ENCODE peak calls at places on chromosomes 6 and 20, in eight cellular contexts. P is cardiac fibroblast; O is bronchial epithelial cell; Z is CD4-positive, alpha-beta T cell; X is psoas muscle; L is lower lobe of right lung; N is Calu3; U is body of pancreas. V is an unnamed sample.
A peak's percentile ranks its signal among the peaks of the same experiment; 100 is the strongest.

GRCh38 chr6:108560463-108561308 is at the start of gene FOXO3:
- DNase-seq in O (peak; percentile 74), U (peak; percentile 96), Z (peak; percentile 41), X (peak; percentile 92), N (peak; percentile 94), P (peak; percentile 96), L (peak; percentile 96), V (peak; percentile 68)

GRCh38 chr6:4511626-4512010 is 264.6 kb upstream of the CDYL start:
- DNase-seq in L (no peak), O (no peak), X (no peak), P (no peak), Z (no peak), U (no peak), N (no peak), V (no peak)

GRCh38 chr6:142844065-142844755 is 100.8 kb downstream of the HIVEP2 start:
- DNase-seq in X (no peak), N (no peak), L (no peak), U (no peak), Z (no peak), P (no peak), O (no peak), V (no peak)

GRCh38 chr6:83369692-83370091 is 61.2 kb downstream of the ME1 start:
- DNase-seq in L (no peak), Z (no peak), O (no peak), X (no peak), P (no peak), U (no peak), N (no peak), V (no peak)

GRCh38 chr6:53809691-53810090 is 14.9 kb downstream of the LRRC1 start:
- DNase-seq in O (no peak), Z (no peak), X (no peak), L (no peak), U (no peak), N (no peak), P (no peak), V (no peak)

GRCh38 chr6:10404799-10405524 is 9.9 kb downstream of the TFAP2A start:
- DNase-seq in O (peak; percentile 41), U (no peak), L (no peak), Z (no peak), N (peak; percentile 11), P (no peak), X (no peak), V (no peak)

GRCh38 chr6:62623851-62624532 is 338.0 kb upstream of the KHDRBS2 start:
- DNase-seq in L (no peak), N (no peak), P (no peak), O (peak; percentile 17), Z (no peak), X (no peak), U (no peak), V (no peak)

GRCh38 chr20:46683939-46684750 is 5.1 kb downstream of the TP53RK start:
- DNase-seq in U (peak; percentile 77), X (peak; percentile 42), L (peak; percentile 68), Z (no peak), P (peak; percentile 70), O (peak; percentile 74), N (no peak), V (peak; percentile 76)

GRCh38 chr20:61120595-61121515 is 131.2 kb upstream of the CDH4 start:
- DNase-seq in U (peak; percentile 57), L (no peak), N (peak; percentile 66), Z (no peak), P (peak; percentile 20), O (peak; percentile 50), X (no peak), V (peak; percentile 47)

GRCh38 chr6:11381801-11382513 is 149.5 kb upstream of the NEDD9 start:
- DNase-seq in Z (peak; percentile 52), P (no peak), N (no peak), L (peak; percentile 64), U (no peak), O (no peak), X (no peak), V (no peak)

GRCh38 chr6:110067837-110068591 is 89.9 kb downstream of the GPR6 start:
- DNase-seq in Z (no peak), X (no peak), P (peak; percentile 14), O (no peak), U (no peak), N (no peak), L (no peak), V (no peak)

GRCh38 chr20:51187318-51187717 is 164.4 kb upstream of the KCNG1 start:
- DNase-seq in X (no peak), L (no peak), N (no peak), U (no peak), Z (no peak), O (no peak), P (no peak), V (no peak)

GRCh38 chr6:137602311-137602710 is 108.1 kb upstream of the OLIG3 start:
- DNase-seq in U (no peak), Z (no peak), L (no peak), O (no peak), N (no peak), X (no peak), P (no peak), V (no peak)

GRCh38 chr6:14818422-14818884 is 427.4 kb upstream of the JARID2 start:
- DNase-seq in P (peak; percentile 60), Z (no peak), N (no peak), O (no peak), L (no peak), X (no peak), U (peak; percentile 45), V (no peak)

DNA sequence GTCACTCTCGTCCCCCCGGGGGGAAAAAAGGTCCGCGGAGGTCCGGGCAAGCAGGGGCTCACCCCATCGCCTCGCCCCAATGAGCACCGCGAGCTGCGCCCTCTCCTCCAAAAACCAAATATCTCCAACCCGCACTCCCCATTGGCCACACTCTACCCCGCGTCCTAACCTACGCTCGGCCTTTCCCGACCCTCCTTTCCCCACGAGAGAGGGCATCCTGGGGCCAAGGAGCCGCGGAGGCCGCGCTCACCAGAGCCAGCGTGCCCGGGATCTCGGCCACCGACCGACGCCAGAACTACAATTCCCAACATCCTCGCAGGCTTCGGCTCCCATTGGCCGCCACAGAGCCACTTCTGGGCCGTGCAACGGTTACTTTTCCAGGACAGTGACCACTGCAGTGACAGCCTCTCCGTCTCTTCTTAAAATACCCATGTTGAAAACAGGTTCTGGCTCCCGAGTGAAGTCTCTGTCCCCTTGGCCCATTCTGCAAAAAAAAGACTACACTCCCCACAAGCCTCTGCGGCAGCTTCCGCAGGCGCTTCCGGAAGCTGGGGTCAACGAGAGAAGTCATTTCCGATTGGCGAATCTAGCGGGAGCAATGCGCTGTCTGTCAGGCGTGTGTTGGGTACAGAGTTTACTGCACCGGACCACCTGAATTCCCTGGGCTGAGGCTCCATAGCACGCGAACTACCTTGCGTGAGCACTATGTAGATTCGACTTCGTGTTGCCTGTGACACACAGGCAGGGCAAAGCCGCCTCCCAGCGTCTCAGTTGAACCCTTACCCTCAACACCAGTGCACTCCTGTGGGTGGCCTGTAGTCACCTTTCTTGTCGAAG is at the start of gene ZNF343:
- DNase-seq in P (peak; percentile 82), L (peak; percentile 85), N (peak; percentile 53), Z (peak; percentile 72), X (peak; percentile 79), U (peak; percentile 81), O (peak; percentile 77), V (peak; percentile 69)
- TF ChIP-seq CTCF in P (peak; percentile 7), L (no peak), N (no peak), Z (no peak), X (no peak), U (no peak), O (no peak), V (no peak)

DNA sequence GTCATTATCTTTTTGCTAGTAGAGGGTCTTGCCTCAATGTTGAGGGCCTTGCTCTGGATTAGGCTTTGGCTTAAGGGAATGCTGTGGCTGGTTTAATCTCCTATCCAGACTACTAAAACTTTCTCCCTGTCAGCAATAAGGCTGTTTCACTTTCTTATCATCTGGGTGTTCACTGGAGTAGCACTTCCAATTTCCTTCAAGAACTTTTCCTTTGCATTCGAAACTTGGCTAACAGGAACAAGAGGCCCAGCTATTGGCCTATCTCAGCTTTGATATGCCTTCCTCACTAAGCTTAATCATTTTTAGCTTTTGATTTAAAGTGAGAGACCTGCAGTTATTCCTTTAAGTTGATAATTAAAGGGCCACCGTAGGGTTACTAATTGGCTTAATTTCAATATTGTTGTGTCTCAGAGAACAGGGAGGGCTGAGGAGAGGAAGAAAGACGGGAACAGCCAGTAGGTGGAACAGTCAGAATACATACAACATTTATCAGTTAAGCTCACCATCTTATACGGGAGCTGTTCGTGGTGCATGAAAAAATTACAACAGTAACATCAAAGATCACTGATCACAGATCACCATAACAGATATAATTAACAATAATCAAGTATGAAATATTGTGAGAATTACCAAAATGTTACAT is 186.7 kb downstream of the PTPRK start:
- DNase-seq in N (no peak), X (no peak), O (no peak), U (no peak), Z (no peak), L (no peak), P (peak; percentile 49), V (no peak)
- TF ChIP-seq CTCF in N (no peak), X (no peak), O (no peak), U (no peak), Z (no peak), L (no peak), P (no peak), V (no peak)

GRCh38 chr20:40536866-40537265 is 152.2 kb downstream of the MAFB start:
- DNase-seq in P (no peak), Z (no peak), X (no peak), L (no peak), N (no peak), O (peak; percentile 12), U (no peak), V (no peak)

GRCh38 chr20:40535816-40536215 is 153.2 kb downstream of the MAFB start:
- DNase-seq in X (no peak), P (peak; percentile 17), U (no peak), Z (no peak), O (no peak), N (no peak), L (no peak), V (no peak)

DNA sequence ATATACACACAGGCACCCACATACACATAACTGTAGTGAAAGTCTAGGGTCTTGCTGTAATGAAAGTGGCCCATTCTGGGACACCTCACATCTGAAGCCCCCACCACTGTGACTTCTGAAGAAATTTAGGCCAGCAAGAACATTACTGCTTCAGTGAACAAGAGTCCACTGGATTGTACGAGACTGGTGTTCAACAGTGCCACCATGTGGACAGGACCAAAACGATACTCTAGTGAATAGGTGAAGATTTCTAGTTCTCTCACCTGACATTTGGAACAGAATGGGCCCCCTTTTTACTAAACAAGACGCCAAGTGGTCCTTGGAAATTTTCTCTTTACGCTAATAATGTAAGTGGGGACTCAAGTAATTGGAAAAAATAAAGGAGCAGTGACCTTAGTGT is 156.9 kb downstream of the MAFB start:
- DNase-seq in L (no peak), O (peak; percentile 26), X (no peak), U (no peak), P (peak; percentile 26), N (peak; percentile 56), Z (no peak), V (peak; percentile 17)
- TF ChIP-seq CTCF in L (peak; percentile 13), O (peak; percentile 36), X (peak; percentile 10), U (no peak), P (peak; percentile 25), N (peak; percentile 49), Z (no peak), V (peak; percentile 45)

DNA sequence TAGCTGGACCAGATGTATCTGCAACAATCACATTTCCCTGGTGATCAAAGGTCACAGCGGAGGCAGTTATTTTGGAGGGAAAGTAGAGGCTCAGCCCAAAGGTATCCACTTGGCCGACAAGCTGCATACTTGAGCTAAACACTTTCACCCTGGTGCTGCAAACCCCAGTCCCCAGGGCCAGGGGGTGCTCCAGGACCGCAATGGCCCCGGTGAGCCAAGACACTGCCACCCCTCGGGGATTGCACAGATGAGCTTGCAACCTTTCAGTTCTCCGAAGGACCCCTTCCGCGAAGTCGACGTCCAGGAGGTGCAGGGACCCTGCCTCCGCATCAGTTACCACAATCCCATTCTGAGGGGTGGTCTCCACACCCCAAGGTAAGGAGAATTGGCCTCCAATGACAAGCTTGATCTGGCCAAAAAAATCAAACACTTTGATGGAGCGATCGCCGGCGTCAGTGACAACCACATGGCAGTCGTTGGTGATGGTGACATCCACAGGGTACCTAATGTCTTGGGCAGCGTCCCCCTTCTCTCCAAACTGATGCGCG is 823 bp downstream of the NHLRC1 start:
- DNase-seq in O (no peak), N (no peak), Z (no peak), L (peak; percentile 45), X (no peak), P (no peak), U (no peak), V (no peak)
- TF ChIP-seq CTCF in O (no peak), N (no peak), Z (no peak), L (no peak), X (no peak), P (no peak), U (no peak), V (no peak)

V was measured in brain microvascular endothelial cell.